ENCODE peak calls at places on chromosomes 1 and 21, in six cellular contexts. One of them, this sample, is unnamed.

GRCh38 chr1:36157115-36157903 is 1.3 kb downstream of the MAP7D1 start:
- DNase-seq in body of pancreas: no peak
- DNase-seq in endodermal cell: no peak
- DNase-seq in glomerular endothelial cell: no peak
- DNase-seq in stimulated activated CD8-positive, alpha-beta memory T cell treated with anti-CD3 and anti-CD28 coated beads, Interleukin-7, amount 100 ng/mL, for 1 hour: no peak
- DNase-seq in GM10248: no peak
- DNase-seq in this sample: no peak

GRCh38 chr1:32988665-32989064 is 24.1 kb upstream of the RNF19B start:
- DNase-seq in body of pancreas: no peak
- DNase-seq in endodermal cell: no peak
- DNase-seq in glomerular endothelial cell: no peak
- DNase-seq in stimulated activated CD8-positive, alpha-beta memory T cell treated with anti-CD3 and anti-CD28 coated beads, Interleukin-7, amount 100 ng/mL, for 1 hour: no peak
- DNase-seq in GM10248: no peak
- DNase-seq in this sample: no peak

GRCh38 chr21:37087188-37087587 is 14.1 kb downstream of the TTC3 start:
- DNase-seq in body of pancreas: peak
- DNase-seq in endodermal cell: no peak
- DNase-seq in glomerular endothelial cell: no peak
- DNase-seq in stimulated activated CD8-positive, alpha-beta memory T cell treated with anti-CD3 and anti-CD28 coated beads, Interleukin-7, amount 100 ng/mL, for 1 hour: no peak
- DNase-seq in GM10248: no peak
- DNase-seq in this sample: no peak

GRCh38 chr1:14742181-14742980 is 143.9 kb downstream of the KAZN start:
- DNase-seq in body of pancreas: no peak
- DNase-seq in endodermal cell: peak
- DNase-seq in glomerular endothelial cell: no peak
- DNase-seq in stimulated activated CD8-positive, alpha-beta memory T cell treated with anti-CD3 and anti-CD28 coated beads, Interleukin-7, amount 100 ng/mL, for 1 hour: no peak
- DNase-seq in GM10248: no peak
- DNase-seq in this sample: no peak

GRCh38 chr1:208068908-208069307 is 158.0 kb upstream of the CD34 start:
- DNase-seq in body of pancreas: no peak
- DNase-seq in endodermal cell: no peak
- DNase-seq in glomerular endothelial cell: no peak
- DNase-seq in stimulated activated CD8-positive, alpha-beta memory T cell treated with anti-CD3 and anti-CD28 coated beads, Interleukin-7, amount 100 ng/mL, for 1 hour: no peak
- DNase-seq in GM10248: no peak
- DNase-seq in this sample: no peak

GRCh38 chr1:211973541-211973940 is 61.8 kb downstream of the INTS7 start:
- DNase-seq in body of pancreas: no peak
- DNase-seq in endodermal cell: no peak
- DNase-seq in glomerular endothelial cell: no peak
- DNase-seq in stimulated activated CD8-positive, alpha-beta memory T cell treated with anti-CD3 and anti-CD28 coated beads, Interleukin-7, amount 100 ng/mL, for 1 hour: no peak
- DNase-seq in GM10248: no peak
- DNase-seq in this sample: no peak

GRCh38 chr1:6523566-6523965 is 30.7 kb downstream of the NOL9 start:
- DNase-seq in body of pancreas: peak
- DNase-seq in endodermal cell: peak
- DNase-seq in glomerular endothelial cell: peak
- DNase-seq in stimulated activated CD8-positive, alpha-beta memory T cell treated with anti-CD3 and anti-CD28 coated beads, Interleukin-7, amount 100 ng/mL, for 1 hour: no peak
- DNase-seq in GM10248: no peak
- DNase-seq in this sample: no peak

GRCh38 chr1:51627672-51628071 is 10.8 kb downstream of the OSBPL9 start:
- DNase-seq in body of pancreas: no peak
- DNase-seq in endodermal cell: no peak
- DNase-seq in glomerular endothelial cell: no peak
- DNase-seq in stimulated activated CD8-positive, alpha-beta memory T cell treated with anti-CD3 and anti-CD28 coated beads, Interleukin-7, amount 100 ng/mL, for 1 hour: no peak
- DNase-seq in GM10248: peak
- DNase-seq in this sample: no peak

GRCh38 chr1:45746922-45747321 is 3.5 kb downstream of the IPP start:
- DNase-seq in body of pancreas: no peak
- DNase-seq in endodermal cell: no peak
- DNase-seq in glomerular endothelial cell: no peak
- DNase-seq in stimulated activated CD8-positive, alpha-beta memory T cell treated with anti-CD3 and anti-CD28 coated beads, Interleukin-7, amount 100 ng/mL, for 1 hour: no peak
- DNase-seq in GM10248: no peak
- DNase-seq in this sample: no peak

GRCh38 chr1:22761821-22762220 is 51.2 kb downstream of the EPHB2 start:
- DNase-seq in body of pancreas: no peak
- DNase-seq in endodermal cell: no peak
- DNase-seq in glomerular endothelial cell: no peak
- DNase-seq in stimulated activated CD8-positive, alpha-beta memory T cell treated with anti-CD3 and anti-CD28 coated beads, Interleukin-7, amount 100 ng/mL, for 1 hour: no peak
- DNase-seq in GM10248: no peak
- DNase-seq in this sample: no peak

GRCh38 chr1:52209429-52209828 is 67.5 kb downstream of the ZFYVE9 start:
- DNase-seq in body of pancreas: no peak
- DNase-seq in endodermal cell: no peak
- DNase-seq in glomerular endothelial cell: no peak
- DNase-seq in stimulated activated CD8-positive, alpha-beta memory T cell treated with anti-CD3 and anti-CD28 coated beads, Interleukin-7, amount 100 ng/mL, for 1 hour: no peak
- DNase-seq in GM10248: no peak
- DNase-seq in this sample: no peak

GRCh38 chr1:116971965-116972675 is 29.4 kb upstream of the CD101 start:
- DNase-seq in body of pancreas: no peak
- DNase-seq in endodermal cell: no peak
- DNase-seq in glomerular endothelial cell: no peak
- DNase-seq in stimulated activated CD8-positive, alpha-beta memory T cell treated with anti-CD3 and anti-CD28 coated beads, Interleukin-7, amount 100 ng/mL, for 1 hour: no peak
- DNase-seq in GM10248: no peak
- DNase-seq in this sample: no peak

GRCh38 chr21:35438643-35439404 is 389.7 kb upstream of the RUNX1 start:
- DNase-seq in body of pancreas: peak
- DNase-seq in endodermal cell: peak
- DNase-seq in glomerular endothelial cell: no peak
- DNase-seq in stimulated activated CD8-positive, alpha-beta memory T cell treated with anti-CD3 and anti-CD28 coated beads, Interleukin-7, amount 100 ng/mL, for 1 hour: no peak
- DNase-seq in GM10248: peak
- DNase-seq in this sample: no peak

GRCh38 chr1:105204836-105205371 is 1455.2 kb downstream of the AMY1C start:
- DNase-seq in body of pancreas: no peak
- DNase-seq in endodermal cell: peak
- DNase-seq in glomerular endothelial cell: no peak
- DNase-seq in stimulated activated CD8-positive, alpha-beta memory T cell treated with anti-CD3 and anti-CD28 coated beads, Interleukin-7, amount 100 ng/mL, for 1 hour: no peak
- DNase-seq in GM10248: no peak
- DNase-seq in this sample: no peak

GRCh38 chr1:201219481-201220387 is 29.1 kb downstream of the IGFN1 start:
- DNase-seq in body of pancreas: no peak
- DNase-seq in endodermal cell: peak
- DNase-seq in glomerular endothelial cell: no peak
- DNase-seq in stimulated activated CD8-positive, alpha-beta memory T cell treated with anti-CD3 and anti-CD28 coated beads, Interleukin-7, amount 100 ng/mL, for 1 hour: no peak
- DNase-seq in GM10248: no peak
- DNase-seq in this sample: no peak

GRCh38 chr21:45698493-45698947 is 55.0 kb downstream of the PCBP3 start:
- DNase-seq in body of pancreas: peak
- DNase-seq in endodermal cell: no peak
- DNase-seq in glomerular endothelial cell: no peak
- DNase-seq in stimulated activated CD8-positive, alpha-beta memory T cell treated with anti-CD3 and anti-CD28 coated beads, Interleukin-7, amount 100 ng/mL, for 1 hour: no peak
- DNase-seq in GM10248: no peak
- DNase-seq in this sample: no peak